ENCODE peak calls at places on chromosomes 1 and 21, in five cellular contexts. One of them, this sample, is unnamed.

GRCh38 chr21:45042664-45043161 is 31.7 kb upstream of the ADARB1 start:
- DNase-seq in activated CD4-positive, alpha-beta T cell treated with anti-CD3 and anti-CD28 coated beads, Interleukin-2, amount 10 ng/mL, durations not matched to agents 7 days and 5 days: no peak
- DNase-seq in fibroblast of the conjunctiva: no peak
- DNase-seq in activated CD8-positive, alpha-beta memory T cell treated with anti-CD3 and anti-CD28 coated beads, Interleukin-2, amount 10 ng/mL, durations not matched to agents 7 days and 5 days: no peak
- DNase-seq in AG10803: no peak
- DNase-seq in this sample: no peak

GRCh38 chr1:216742625-216743024 is 19.4 kb upstream of the ESRRG start:
- DNase-seq in activated CD4-positive, alpha-beta T cell treated with anti-CD3 and anti-CD28 coated beads, Interleukin-2, amount 10 ng/mL, durations not matched to agents 7 days and 5 days: no peak
- DNase-seq in fibroblast of the conjunctiva: no peak
- DNase-seq in activated CD8-positive, alpha-beta memory T cell treated with anti-CD3 and anti-CD28 coated beads, Interleukin-2, amount 10 ng/mL, durations not matched to agents 7 days and 5 days: no peak
- DNase-seq in AG10803: no peak
- DNase-seq in this sample: peak

GRCh38 chr1:203480084-203480483 is 4.5 kb downstream of the PRELP start:
- DNase-seq in activated CD4-positive, alpha-beta T cell treated with anti-CD3 and anti-CD28 coated beads, Interleukin-2, amount 10 ng/mL, durations not matched to agents 7 days and 5 days: no peak
- DNase-seq in fibroblast of the conjunctiva: no peak
- DNase-seq in activated CD8-positive, alpha-beta memory T cell treated with anti-CD3 and anti-CD28 coated beads, Interleukin-2, amount 10 ng/mL, durations not matched to agents 7 days and 5 days: no peak
- DNase-seq in AG10803: peak
- DNase-seq in this sample: peak

GRCh38 chr1:78520843-78521242 is 30.1 kb downstream of the PTGFR start:
- DNase-seq in activated CD4-positive, alpha-beta T cell treated with anti-CD3 and anti-CD28 coated beads, Interleukin-2, amount 10 ng/mL, durations not matched to agents 7 days and 5 days: no peak
- DNase-seq in fibroblast of the conjunctiva: no peak
- DNase-seq in activated CD8-positive, alpha-beta memory T cell treated with anti-CD3 and anti-CD28 coated beads, Interleukin-2, amount 10 ng/mL, durations not matched to agents 7 days and 5 days: no peak
- DNase-seq in AG10803: no peak
- DNase-seq in this sample: no peak

GRCh38 chr1:3904006-3904842 is 4.2 kb upstream of the C1orf174 start:
- DNase-seq in activated CD4-positive, alpha-beta T cell treated with anti-CD3 and anti-CD28 coated beads, Interleukin-2, amount 10 ng/mL, durations not matched to agents 7 days and 5 days: no peak
- DNase-seq in fibroblast of the conjunctiva: no peak
- DNase-seq in activated CD8-positive, alpha-beta memory T cell treated with anti-CD3 and anti-CD28 coated beads, Interleukin-2, amount 10 ng/mL, durations not matched to agents 7 days and 5 days: no peak
- DNase-seq in AG10803: no peak
- DNase-seq in this sample: no peak

GRCh38 chr1:200242379-200243041 is 167.3 kb downstream of the ZNF281 start:
- DNase-seq in activated CD4-positive, alpha-beta T cell treated with anti-CD3 and anti-CD28 coated beads, Interleukin-2, amount 10 ng/mL, durations not matched to agents 7 days and 5 days: no peak
- DNase-seq in fibroblast of the conjunctiva: no peak
- DNase-seq in activated CD8-positive, alpha-beta memory T cell treated with anti-CD3 and anti-CD28 coated beads, Interleukin-2, amount 10 ng/mL, durations not matched to agents 7 days and 5 days: no peak
- DNase-seq in AG10803: no peak
- DNase-seq in this sample: no peak

GRCh38 chr1:170044187-170044586 is 30.3 kb downstream of the KIFAP3 start:
- DNase-seq in activated CD4-positive, alpha-beta T cell treated with anti-CD3 and anti-CD28 coated beads, Interleukin-2, amount 10 ng/mL, durations not matched to agents 7 days and 5 days: no peak
- DNase-seq in fibroblast of the conjunctiva: no peak
- DNase-seq in activated CD8-positive, alpha-beta memory T cell treated with anti-CD3 and anti-CD28 coated beads, Interleukin-2, amount 10 ng/mL, durations not matched to agents 7 days and 5 days: no peak
- DNase-seq in AG10803: peak
- DNase-seq in this sample: no peak

GRCh38 chr1:113783254-113784103 is 24.2 kb upstream of the PHTF1 start:
- DNase-seq in activated CD4-positive, alpha-beta T cell treated with anti-CD3 and anti-CD28 coated beads, Interleukin-2, amount 10 ng/mL, durations not matched to agents 7 days and 5 days: peak
- DNase-seq in fibroblast of the conjunctiva: no peak
- DNase-seq in activated CD8-positive, alpha-beta memory T cell treated with anti-CD3 and anti-CD28 coated beads, Interleukin-2, amount 10 ng/mL, durations not matched to agents 7 days and 5 days: peak
- DNase-seq in AG10803: peak
- DNase-seq in this sample: peak

GRCh38 chr1:117534995-117535467 is 70.8 kb upstream of the TENT5C start:
- DNase-seq in activated CD4-positive, alpha-beta T cell treated with anti-CD3 and anti-CD28 coated beads, Interleukin-2, amount 10 ng/mL, durations not matched to agents 7 days and 5 days: peak
- DNase-seq in fibroblast of the conjunctiva: peak
- DNase-seq in activated CD8-positive, alpha-beta memory T cell treated with anti-CD3 and anti-CD28 coated beads, Interleukin-2, amount 10 ng/mL, durations not matched to agents 7 days and 5 days: peak
- DNase-seq in AG10803: peak
- DNase-seq in this sample: peak

GRCh38 chr1:193190096-193190744 is 3.8 kb upstream of the B3GALT2 start:
- DNase-seq in activated CD4-positive, alpha-beta T cell treated with anti-CD3 and anti-CD28 coated beads, Interleukin-2, amount 10 ng/mL, durations not matched to agents 7 days and 5 days: no peak
- DNase-seq in fibroblast of the conjunctiva: no peak
- DNase-seq in activated CD8-positive, alpha-beta memory T cell treated with anti-CD3 and anti-CD28 coated beads, Interleukin-2, amount 10 ng/mL, durations not matched to agents 7 days and 5 days: no peak
- DNase-seq in AG10803: peak
- DNase-seq in this sample: peak

GRCh38 chr1:155396874-155397476 is 76.3 kb downstream of the RUSC1 start:
- DNase-seq in activated CD4-positive, alpha-beta T cell treated with anti-CD3 and anti-CD28 coated beads, Interleukin-2, amount 10 ng/mL, durations not matched to agents 7 days and 5 days: no peak
- DNase-seq in fibroblast of the conjunctiva: no peak
- DNase-seq in activated CD8-positive, alpha-beta memory T cell treated with anti-CD3 and anti-CD28 coated beads, Interleukin-2, amount 10 ng/mL, durations not matched to agents 7 days and 5 days: no peak
- DNase-seq in AG10803: no peak
- DNase-seq in this sample: no peak

GRCh38 chr1:234875953-234876814 is 252.5 kb downstream of the TOMM20 start:
- DNase-seq in activated CD4-positive, alpha-beta T cell treated with anti-CD3 and anti-CD28 coated beads, Interleukin-2, amount 10 ng/mL, durations not matched to agents 7 days and 5 days: no peak
- DNase-seq in fibroblast of the conjunctiva: no peak
- DNase-seq in activated CD8-positive, alpha-beta memory T cell treated with anti-CD3 and anti-CD28 coated beads, Interleukin-2, amount 10 ng/mL, durations not matched to agents 7 days and 5 days: no peak
- DNase-seq in AG10803: no peak
- DNase-seq in this sample: peak

GRCh38 chr1:179082308-179083030 is 599 bp downstream of the TOR3A start:
- DNase-seq in activated CD4-positive, alpha-beta T cell treated with anti-CD3 and anti-CD28 coated beads, Interleukin-2, amount 10 ng/mL, durations not matched to agents 7 days and 5 days: peak
- DNase-seq in fibroblast of the conjunctiva: no peak
- DNase-seq in activated CD8-positive, alpha-beta memory T cell treated with anti-CD3 and anti-CD28 coated beads, Interleukin-2, amount 10 ng/mL, durations not matched to agents 7 days and 5 days: peak
- DNase-seq in AG10803: no peak
- DNase-seq in this sample: no peak

GRCh38 chr1:9503001-9503675 is 36.1 kb upstream of the SLC25A33 start:
- DNase-seq in activated CD4-positive, alpha-beta T cell treated with anti-CD3 and anti-CD28 coated beads, Interleukin-2, amount 10 ng/mL, durations not matched to agents 7 days and 5 days: no peak
- DNase-seq in fibroblast of the conjunctiva: no peak
- DNase-seq in activated CD8-positive, alpha-beta memory T cell treated with anti-CD3 and anti-CD28 coated beads, Interleukin-2, amount 10 ng/mL, durations not matched to agents 7 days and 5 days: no peak
- DNase-seq in AG10803: no peak
- DNase-seq in this sample: no peak

GRCh38 chr1:35883681-35884155 is 709 bp downstream of the AGO1 start:
- DNase-seq in activated CD4-positive, alpha-beta T cell treated with anti-CD3 and anti-CD28 coated beads, Interleukin-2, amount 10 ng/mL, durations not matched to agents 7 days and 5 days: peak
- DNase-seq in fibroblast of the conjunctiva: peak
- DNase-seq in activated CD8-positive, alpha-beta memory T cell treated with anti-CD3 and anti-CD28 coated beads, Interleukin-2, amount 10 ng/mL, durations not matched to agents 7 days and 5 days: peak
- DNase-seq in AG10803: peak
- DNase-seq in this sample: peak

GRCh38 chr1:29711582-29712274 is 475.4 kb downstream of the PTPRU start:
- DNase-seq in activated CD4-positive, alpha-beta T cell treated with anti-CD3 and anti-CD28 coated beads, Interleukin-2, amount 10 ng/mL, durations not matched to agents 7 days and 5 days: peak
- DNase-seq in fibroblast of the conjunctiva: no peak
- DNase-seq in activated CD8-positive, alpha-beta memory T cell treated with anti-CD3 and anti-CD28 coated beads, Interleukin-2, amount 10 ng/mL, durations not matched to agents 7 days and 5 days: peak
- DNase-seq in AG10803: peak
- DNase-seq in this sample: peak

GRCh38 chr1:2237773-2238172 is 9.7 kb downstream of the SKI start:
- DNase-seq in activated CD4-positive, alpha-beta T cell treated with anti-CD3 and anti-CD28 coated beads, Interleukin-2, amount 10 ng/mL, durations not matched to agents 7 days and 5 days: no peak
- DNase-seq in fibroblast of the conjunctiva: no peak
- DNase-seq in activated CD8-positive, alpha-beta memory T cell treated with anti-CD3 and anti-CD28 coated beads, Interleukin-2, amount 10 ng/mL, durations not matched to agents 7 days and 5 days: no peak
- DNase-seq in AG10803: no peak
- DNase-seq in this sample: peak

GRCh38 chr1:154489863-154490262 is 12.2 kb upstream of the TDRD10 start:
- DNase-seq in activated CD4-positive, alpha-beta T cell treated with anti-CD3 and anti-CD28 coated beads, Interleukin-2, amount 10 ng/mL, durations not matched to agents 7 days and 5 days: no peak
- DNase-seq in fibroblast of the conjunctiva: no peak
- DNase-seq in activated CD8-positive, alpha-beta memory T cell treated with anti-CD3 and anti-CD28 coated beads, Interleukin-2, amount 10 ng/mL, durations not matched to agents 7 days and 5 days: no peak
- DNase-seq in AG10803: no peak
- DNase-seq in this sample: no peak

GRCh38 chr1:228894442-228894989 is 159.2 kb downstream of the RHOU start:
- DNase-seq in activated CD4-positive, alpha-beta T cell treated with anti-CD3 and anti-CD28 coated beads, Interleukin-2, amount 10 ng/mL, durations not matched to agents 7 days and 5 days: no peak
- DNase-seq in fibroblast of the conjunctiva: no peak
- DNase-seq in activated CD8-positive, alpha-beta memory T cell treated with anti-CD3 and anti-CD28 coated beads, Interleukin-2, amount 10 ng/mL, durations not matched to agents 7 days and 5 days: no peak
- DNase-seq in AG10803: no peak
- DNase-seq in this sample: no peak

GRCh38 chr21:37072239-37072987 is 458 bp downstream of the PIGP start:
- DNase-seq in activated CD4-positive, alpha-beta T cell treated with anti-CD3 and anti-CD28 coated beads, Interleukin-2, amount 10 ng/mL, durations not matched to agents 7 days and 5 days: peak
- DNase-seq in fibroblast of the conjunctiva: peak
- DNase-seq in activated CD8-positive, alpha-beta memory T cell treated with anti-CD3 and anti-CD28 coated beads, Interleukin-2, amount 10 ng/mL, durations not matched to agents 7 days and 5 days: peak
- DNase-seq in AG10803: peak
- DNase-seq in this sample: peak

GRCh38 chr1:234722904-234723588 is 113.1 kb upstream of the IRF2BP2 start:
- DNase-seq in activated CD4-positive, alpha-beta T cell treated with anti-CD3 and anti-CD28 coated beads, Interleukin-2, amount 10 ng/mL, durations not matched to agents 7 days and 5 days: peak
- DNase-seq in fibroblast of the conjunctiva: peak
- DNase-seq in activated CD8-positive, alpha-beta memory T cell treated with anti-CD3 and anti-CD28 coated beads, Interleukin-2, amount 10 ng/mL, durations not matched to agents 7 days and 5 days: peak
- DNase-seq in AG10803: peak
- DNase-seq in this sample: peak

GRCh38 chr1:181044449-181044966 is 10.7 kb downstream of the MR1 start:
- DNase-seq in activated CD4-positive, alpha-beta T cell treated with anti-CD3 and anti-CD28 coated beads, Interleukin-2, amount 10 ng/mL, durations not matched to agents 7 days and 5 days: peak
- DNase-seq in fibroblast of the conjunctiva: no peak
- DNase-seq in activated CD8-positive, alpha-beta memory T cell treated with anti-CD3 and anti-CD28 coated beads, Interleukin-2, amount 10 ng/mL, durations not matched to agents 7 days and 5 days: peak
- DNase-seq in AG10803: no peak
- DNase-seq in this sample: peak

This sample was measured in amniotic epithelial cell.